ENCODE peak calls at places on chromosomes 13 and 19, in four cellular contexts. P is EL; M is dermis microvascular lymphatic vessel endothelial cell; K is activated CD4-positive, alpha-beta T cell treated with anti-CD3 and anti-CD28 coated beads, Interleukin-2, amount 50 U/mL, for 4 hours. E is an unnamed sample.

GRCh38 chr19:52086481-52086880 is 9.1 kb downstream of the ZNF841 start:
- DNase-seq in K (no peak), M (no peak), P (peak), E (no peak)

GRCh38 chr19:10043286-10043927 is 30.1 kb downstream of the RDH8 start:
- DNase-seq in M (no peak), K (no peak), P (peak), E (no peak)

GRCh38 chr19:18057557-18057956 is 29.2 kb downstream of the IL12RB1 start:
- DNase-seq in P (no peak), M (peak), K (no peak), E (no peak)

GRCh38 chr19:35437152-35437951 is 10.7 kb upstream of the FFAR2 start:
- DNase-seq in M (no peak), P (no peak), K (no peak), E (no peak)

GRCh38 chr13:97274782-97275252 is 52.7 kb downstream of the MBNL2 start:
- DNase-seq in P (peak), M (peak), K (no peak), E (peak)

GRCh38 chr19:5103061-5103701 is 134.3 kb downstream of the KDM4B start:
- DNase-seq in P (no peak), M (peak), K (no peak), E (peak)

GRCh38 chr13:39363393-39363792 is 239.6 kb downstream of the LHFPL6 start:
- DNase-seq in P (no peak), M (no peak), K (no peak), E (no peak)

GRCh38 chr13:61600360-61601033 is 184.8 kb upstream of the PCDH20 start:
- DNase-seq in P (no peak), K (no peak), M (no peak), E (no peak)

GRCh38 chr19:46416077-46416709 is 2.8 kb upstream of the CCDC8 start:
- DNase-seq in P (peak), M (peak), K (no peak), E (peak)

GRCh38 chr13:100347941-100348340 is 240.6 kb downstream of the GGACT start:
- DNase-seq in P (no peak), M (peak), K (no peak), E (peak)

GRCh38 chr13:76965759-76966421 is 17.6 kb downstream of the ACOD1 start:
- DNase-seq in M (peak), K (no peak), P (peak), E (peak)

GRCh38 chr19:29714953-29715694 is at the start of gene C19orf12:
- DNase-seq in M (peak), K (peak), P (peak), E (peak)

GRCh38 chr19:16541526-16542044 is 652 bp downstream of the CHERP start:
- DNase-seq in M (peak), K (no peak), P (peak), E (peak)

GRCh38 chr13:99339736-99340392 is 32.7 kb upstream of the GPR183 start:
- DNase-seq in K (peak), P (peak), M (no peak), E (no peak)

GRCh38 chr13:114166381-114167131 is 12.5 kb upstream of the CFAP97D2 start:
- DNase-seq in M (no peak), K (no peak), P (no peak), E (no peak)

E was measured in endothelial cell of umbilical vein.